ENCODE peak calls at places on chromosome 6, in four cellular contexts. One of them, this sample, is unnamed.
A peak's percentile ranks its signal among the peaks of the same experiment; 100 is the strongest.

GRCh38 chr6:139135578-139136545 is 982 bp downstream of the HECA start:
- DNase-seq in HL-60: peak; percentile 74
- DNase-seq in K562: peak; percentile 60
- DNase-seq in GM12878: no peak
- DNase-seq in this sample: peak; percentile 18

GRCh38 chr6:45737331-45738056 is 278.2 kb downstream of the CLIC5 start:
- DNase-seq in GM12878: peak; percentile 77
- DNase-seq in HL-60: no peak
- DNase-seq in K562: no peak
- DNase-seq in this sample: peak; percentile 13

GRCh38 chr6:15256538-15257222 is 10.8 kb downstream of the JARID2 start:
- DNase-seq in GM12878: no peak
- DNase-seq in K562: no peak
- DNase-seq in HL-60: no peak
- DNase-seq in this sample: no peak

GRCh38 chr6:128487055-128487454 is 33.3 kb downstream of the PTPRK start:
- DNase-seq in GM12878: no peak
- DNase-seq in HL-60: no peak
- DNase-seq in K562: no peak
- DNase-seq in this sample: no peak

GRCh38 chr6:168282985-168283685 is 36.4 kb downstream of the DACT2 start:
- DNase-seq in K562: no peak
- DNase-seq in HL-60: no peak
- DNase-seq in GM12878: no peak
- DNase-seq in this sample: no peak

GRCh38 chr6:90895299-90896164 is 308.7 kb upstream of the MAP3K7 start:
- DNase-seq in K562: no peak
- DNase-seq in GM12878: no peak
- DNase-seq in HL-60: no peak
- DNase-seq in this sample: no peak

GRCh38 chr6:134826889-134827737 is 122.8 kb downstream of the ALDH8A1 start:
- DNase-seq in K562: no peak
- DNase-seq in GM12878: no peak
- DNase-seq in HL-60: no peak
- DNase-seq in this sample: no peak

GRCh38 chr6:149846321-149846720 is 17.8 kb downstream of the LRP11 start:
- DNase-seq in GM12878: no peak
- DNase-seq in HL-60: no peak
- DNase-seq in K562: peak; percentile 29
- DNase-seq in this sample: no peak

GRCh38 chr6:16804515-16805161 is 43.4 kb upstream of the ATXN1 start:
- DNase-seq in HL-60: peak; percentile 44
- DNase-seq in K562: no peak
- DNase-seq in GM12878: no peak
- DNase-seq in this sample: no peak

GRCh38 chr6:35264550-35265274 is 5.2 kb downstream of the ZNF76 start:
- DNase-seq in GM12878: no peak
- DNase-seq in HL-60: no peak
- DNase-seq in K562: no peak
- DNase-seq in this sample: no peak

GRCh38 chr6:128024976-128025375 is 124.1 kb upstream of the THEMIS start:
- DNase-seq in GM12878: no peak
- DNase-seq in HL-60: no peak
- DNase-seq in K562: no peak
- DNase-seq in this sample: no peak

GRCh38 chr6:44430322-44430721 is 42.8 kb downstream of the CDC5L start:
- DNase-seq in GM12878: no peak
- DNase-seq in K562: no peak
- DNase-seq in HL-60: no peak
- DNase-seq in this sample: no peak

GRCh38 chr6:82176616-82177015 is 70.9 kb downstream of the IBTK start:
- DNase-seq in GM12878: no peak
- DNase-seq in K562: no peak
- DNase-seq in HL-60: no peak
- DNase-seq in this sample: no peak

GRCh38 chr6:136548582-136549330 is 1.5 kb downstream of the MAP7 start:
- DNase-seq in GM12878: no peak
- DNase-seq in K562: no peak
- DNase-seq in HL-60: no peak
- DNase-seq in this sample: no peak

GRCh38 chr6:136550330-136551071 is at the start of gene MAP7:
- DNase-seq in HL-60: peak; percentile 6
- DNase-seq in K562: peak; percentile 93
- DNase-seq in GM12878: no peak
- DNase-seq in this sample: peak; percentile 73

GRCh38 chr6:136551103-136551502 is 881 bp upstream of the MAP7 start:
- DNase-seq in K562: no peak
- DNase-seq in HL-60: no peak
- DNase-seq in GM12878: no peak
- DNase-seq in this sample: no peak

GRCh38 chr6:136550045-136550329 is 235 bp downstream of the MAP7 start:
- DNase-seq in GM12878: no peak
- DNase-seq in HL-60: no peak
- DNase-seq in K562: peak; percentile 71
- DNase-seq in this sample: peak; percentile 58

GRCh38 chr6:136549359-136550044 is 720 bp downstream of the MAP7 start:
- DNase-seq in HL-60: no peak
- DNase-seq in K562: peak; percentile 23
- DNase-seq in GM12878: no peak
- DNase-seq in this sample: no peak
- TF ChIP-seq SPI1 in HL-60: no peak
- TF ChIP-seq SPI1 in K562: no peak
- TF ChIP-seq SPI1 in GM12878: no peak
- TF ChIP-seq SPI1 in this sample: no peak

GRCh38 chr6:38341501-38341900 is 298.2 kb downstream of the BTBD9 start:
- DNase-seq in GM12878: no peak
- DNase-seq in K562: no peak
- DNase-seq in HL-60: no peak
- DNase-seq in this sample: no peak

GRCh38 chr6:38339914-38340313 is 299.8 kb downstream of the BTBD9 start:
- DNase-seq in HL-60: no peak
- DNase-seq in GM12878: no peak
- DNase-seq in K562: no peak
- DNase-seq in this sample: no peak

GRCh38 chr6:38336922-38337321 is 302.8 kb downstream of the BTBD9 start:
- DNase-seq in GM12878: no peak
- DNase-seq in HL-60: no peak
- DNase-seq in K562: no peak
- DNase-seq in this sample: no peak

GRCh38 chr6:38337819-38338465 is 301.8 kb downstream of the BTBD9 start:
- DNase-seq in GM12878: no peak
- DNase-seq in HL-60: no peak
- DNase-seq in K562: no peak
- DNase-seq in this sample: no peak
- TF ChIP-seq SPI1 in GM12878: no peak
- TF ChIP-seq SPI1 in HL-60: no peak
- TF ChIP-seq SPI1 in K562: no peak
- TF ChIP-seq SPI1 in this sample: no peak

GRCh38 chr6:142481466-142481865 is 179.7 kb downstream of the ADGRG6 start:
- DNase-seq in K562: no peak
- DNase-seq in HL-60: no peak
- DNase-seq in GM12878: no peak
- DNase-seq in this sample: no peak

GRCh38 chr6:142482249-142482648 is 180.4 kb downstream of the ADGRG6 start:
- DNase-seq in HL-60: peak; percentile 67
- DNase-seq in K562: no peak
- DNase-seq in GM12878: no peak
- DNase-seq in this sample: no peak

GRCh38 chr6:142474446-142475289 is 172.9 kb downstream of the ADGRG6 start:
- DNase-seq in GM12878: no peak
- DNase-seq in K562: peak; percentile 60
- DNase-seq in HL-60: peak; percentile 3
- DNase-seq in this sample: no peak

GRCh38 chr6:142476446-142476845 is 174.6 kb downstream of the ADGRG6 start:
- DNase-seq in HL-60: no peak
- DNase-seq in K562: no peak
- DNase-seq in GM12878: no peak
- DNase-seq in this sample: no peak

GRCh38 chr6:142478117-142478516 is 176.3 kb downstream of the ADGRG6 start:
- DNase-seq in HL-60: peak; percentile 77
- DNase-seq in GM12878: no peak
- DNase-seq in K562: peak; percentile 15
- DNase-seq in this sample: no peak
- TF ChIP-seq SPI1 in HL-60: peak; percentile 69
- TF ChIP-seq SPI1 in GM12878: no peak
- TF ChIP-seq SPI1 in K562: peak; percentile 38
- TF ChIP-seq SPI1 in this sample: no peak

DNA sequence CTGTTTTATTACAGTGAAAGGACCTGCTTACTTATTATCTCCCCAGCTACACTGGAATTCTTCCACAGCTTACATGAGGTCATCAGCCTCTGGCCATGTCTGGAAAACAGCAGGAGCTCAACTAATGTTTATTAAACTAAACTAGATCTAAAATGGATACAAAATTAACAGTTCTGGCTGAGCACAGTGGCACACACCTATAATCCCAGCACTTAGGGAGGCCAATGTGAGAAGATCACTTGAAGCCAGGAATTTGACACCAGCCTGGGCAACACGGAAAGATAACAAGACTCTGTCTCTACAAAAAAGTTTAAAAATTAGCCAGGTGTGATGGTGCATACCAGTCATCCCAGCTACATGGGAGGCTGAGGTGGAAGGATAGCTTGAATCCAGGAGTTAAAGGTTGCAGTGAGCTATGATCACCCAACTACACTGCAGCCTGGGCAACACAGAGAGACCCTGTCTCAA is 220.8 kb upstream of the MARCKS start:
- DNase-seq in GM12878: no peak
- DNase-seq in HL-60: no peak
- DNase-seq in K562: no peak
- DNase-seq in this sample: no peak
- TF ChIP-seq SPI1 in GM12878: no peak
- TF ChIP-seq SPI1 in HL-60: no peak
- TF ChIP-seq SPI1 in K562: no peak
- TF ChIP-seq SPI1 in this sample: no peak